ENCODE peak calls at places on chromosomes 7 and 10, in six cellular contexts. One of them, this sample, is unnamed.

GRCh38 chr10:132248455-132249231 is 59.1 kb downstream of the STK32C start:
- DNase-seq in tibial nerve: no peak
- DNase-seq in upper lobe of left lung: peak; percentile 57
- DNase-seq in lower leg skin: no peak
- DNase-seq in right lobe of liver: no peak
- DNase-seq in body of pancreas: peak; percentile 60
- DNase-seq in this sample: no peak

GRCh38 chr7:4895766-4896165 is 12.2 kb upstream of the RADIL start:
- DNase-seq in tibial nerve: no peak
- DNase-seq in body of pancreas: no peak
- DNase-seq in right lobe of liver: no peak
- DNase-seq in lower leg skin: no peak
- DNase-seq in upper lobe of left lung: no peak
- DNase-seq in this sample: no peak

GRCh38 chr7:128349121-128349825 is 5.6 kb upstream of the RBM28 start:
- DNase-seq in tibial nerve: no peak
- DNase-seq in lower leg skin: no peak
- DNase-seq in body of pancreas: no peak
- DNase-seq in upper lobe of left lung: no peak
- DNase-seq in right lobe of liver: no peak
- DNase-seq in this sample: no peak

GRCh38 chr10:116879817-116880216 is 30.5 kb downstream of the ENO4 start:
- DNase-seq in upper lobe of left lung: no peak
- DNase-seq in tibial nerve: no peak
- DNase-seq in lower leg skin: no peak
- DNase-seq in body of pancreas: no peak
- DNase-seq in right lobe of liver: no peak
- DNase-seq in this sample: no peak

GRCh38 chr10:11086177-11086576 is 68.5 kb downstream of the CELF2 start:
- DNase-seq in tibial nerve: no peak
- DNase-seq in upper lobe of left lung: no peak
- DNase-seq in lower leg skin: no peak
- DNase-seq in right lobe of liver: no peak
- DNase-seq in body of pancreas: no peak
- DNase-seq in this sample: no peak

GRCh38 chr7:159094030-159094740 is 50.5 kb downstream of the VIPR2 start:
- DNase-seq in lower leg skin: peak; percentile 80
- DNase-seq in upper lobe of left lung: no peak
- DNase-seq in body of pancreas: peak; percentile 6
- DNase-seq in tibial nerve: no peak
- DNase-seq in right lobe of liver: no peak
- DNase-seq in this sample: no peak

GRCh38 chr7:30252885-30253795 is 31.3 kb upstream of the ZNRF2 start:
- DNase-seq in lower leg skin: no peak
- DNase-seq in upper lobe of left lung: peak; percentile 76
- DNase-seq in body of pancreas: peak; percentile 76
- DNase-seq in tibial nerve: no peak
- DNase-seq in right lobe of liver: peak; percentile 77
- DNase-seq in this sample: no peak

GRCh38 chr7:50317697-50318640 is 13.5 kb downstream of the IKZF1 start:
- DNase-seq in lower leg skin: no peak
- DNase-seq in body of pancreas: no peak
- DNase-seq in right lobe of liver: no peak
- DNase-seq in upper lobe of left lung: no peak
- DNase-seq in tibial nerve: no peak
- DNase-seq in this sample: no peak

GRCh38 chr10:18087398-18087797 is 52.8 kb upstream of the CACNB2 start:
- DNase-seq in lower leg skin: no peak
- DNase-seq in body of pancreas: no peak
- DNase-seq in tibial nerve: no peak
- DNase-seq in right lobe of liver: no peak
- DNase-seq in upper lobe of left lung: no peak
- DNase-seq in this sample: no peak

GRCh38 chr10:126073606-126074005 is 177.2 kb downstream of the FANK1 start:
- DNase-seq in tibial nerve: no peak
- DNase-seq in body of pancreas: no peak
- DNase-seq in right lobe of liver: no peak
- DNase-seq in lower leg skin: no peak
- DNase-seq in upper lobe of left lung: no peak
- DNase-seq in this sample: no peak

GRCh38 chr7:47170516-47170915 is 411.4 kb downstream of the TNS3 start:
- DNase-seq in right lobe of liver: no peak
- DNase-seq in upper lobe of left lung: no peak
- DNase-seq in body of pancreas: no peak
- DNase-seq in lower leg skin: no peak
- DNase-seq in tibial nerve: no peak
- DNase-seq in this sample: no peak

GRCh38 chr7:38953227-38953626 is 24.5 kb upstream of the POU6F2 start:
- DNase-seq in tibial nerve: no peak
- DNase-seq in upper lobe of left lung: no peak
- DNase-seq in right lobe of liver: no peak
- DNase-seq in body of pancreas: no peak
- DNase-seq in lower leg skin: no peak
- DNase-seq in this sample: no peak

GRCh38 chr7:80357530-80357929 is 154.3 kb downstream of the GNAT3 start:
- DNase-seq in lower leg skin: no peak
- DNase-seq in tibial nerve: no peak
- DNase-seq in body of pancreas: no peak
- DNase-seq in right lobe of liver: no peak
- DNase-seq in upper lobe of left lung: no peak
- DNase-seq in this sample: no peak

GRCh38 chr10:68224810-68225209 is 7.1 kb downstream of the ATOH7 start:
- DNase-seq in upper lobe of left lung: no peak
- DNase-seq in lower leg skin: no peak
- DNase-seq in right lobe of liver: no peak
- DNase-seq in body of pancreas: no peak
- DNase-seq in tibial nerve: no peak
- DNase-seq in this sample: no peak

GRCh38 chr7:148684289-148684688 is 14.4 kb upstream of the CUL1 start:
- DNase-seq in body of pancreas: no peak
- DNase-seq in right lobe of liver: no peak
- DNase-seq in lower leg skin: no peak
- DNase-seq in tibial nerve: no peak
- DNase-seq in upper lobe of left lung: peak; percentile 29
- DNase-seq in this sample: no peak

GRCh38 chr10:72083234-72084093 is 4.9 kb downstream of the SPOCK2 start:
- DNase-seq in right lobe of liver: no peak
- DNase-seq in lower leg skin: peak; percentile 74
- DNase-seq in body of pancreas: no peak
- DNase-seq in tibial nerve: no peak
- DNase-seq in upper lobe of left lung: no peak
- DNase-seq in this sample: no peak

GRCh38 chr10:34730726-34731125 is 84.4 kb downstream of the PARD3 start:
- DNase-seq in body of pancreas: no peak
- DNase-seq in tibial nerve: no peak
- DNase-seq in lower leg skin: no peak
- DNase-seq in upper lobe of left lung: no peak
- DNase-seq in right lobe of liver: no peak
- DNase-seq in this sample: no peak

GRCh38 chr7:32785365-32785764 is 106.2 kb downstream of the KBTBD2 start:
- DNase-seq in right lobe of liver: no peak
- DNase-seq in upper lobe of left lung: no peak
- DNase-seq in lower leg skin: no peak
- DNase-seq in body of pancreas: no peak
- DNase-seq in tibial nerve: no peak
- DNase-seq in this sample: no peak

GRCh38 chr10:5632430-5632829 is 34.0 kb downstream of the ASB13 start:
- DNase-seq in body of pancreas: peak; percentile 93
- DNase-seq in upper lobe of left lung: peak; percentile 85
- DNase-seq in lower leg skin: no peak
- DNase-seq in right lobe of liver: peak; percentile 80
- DNase-seq in tibial nerve: no peak
- DNase-seq in this sample: no peak

GRCh38 chr10:21526952-21527633 is 1.6 kb upstream of the SKIDA1 start:
- DNase-seq in body of pancreas: peak; percentile 66
- DNase-seq in lower leg skin: peak; percentile 94
- DNase-seq in tibial nerve: peak; percentile 48
- DNase-seq in upper lobe of left lung: peak; percentile 66
- DNase-seq in right lobe of liver: peak; percentile 80
- DNase-seq in this sample: no peak

GRCh38 chr7:135283959-135284638 is 50.5 kb downstream of the STRA8 start:
- DNase-seq in tibial nerve: no peak
- DNase-seq in lower leg skin: peak; percentile 49
- DNase-seq in right lobe of liver: no peak
- DNase-seq in body of pancreas: no peak
- DNase-seq in upper lobe of left lung: no peak
- DNase-seq in this sample: no peak

GRCh38 chr7:144468990-144469732 is 65.7 kb upstream of the NOBOX start:
- DNase-seq in body of pancreas: no peak
- DNase-seq in tibial nerve: no peak
- DNase-seq in upper lobe of left lung: no peak
- DNase-seq in right lobe of liver: no peak
- DNase-seq in lower leg skin: no peak
- DNase-seq in this sample: no peak

GRCh38 chr7:112036071-112036470 is 170.1 kb downstream of the DOCK4 start:
- DNase-seq in right lobe of liver: no peak
- DNase-seq in body of pancreas: no peak
- DNase-seq in lower leg skin: no peak
- DNase-seq in upper lobe of left lung: no peak
- DNase-seq in tibial nerve: no peak
- DNase-seq in this sample: no peak

GRCh38 chr10:91632671-91633550 is at the start of gene PPP1R3C:
- DNase-seq in tibial nerve: peak; percentile 69
- DNase-seq in right lobe of liver: peak; percentile 97
- DNase-seq in body of pancreas: peak; percentile 94
- DNase-seq in upper lobe of left lung: peak; percentile 88
- DNase-seq in lower leg skin: peak; percentile 97
- DNase-seq in this sample: peak; percentile 6
- TF ChIP-seq POLR2A in tibial nerve: peak; percentile 58
- TF ChIP-seq POLR2A in right lobe of liver: peak; percentile 98
- TF ChIP-seq POLR2A in body of pancreas: peak; percentile 95
- TF ChIP-seq POLR2A in upper lobe of left lung: peak; percentile 79
- TF ChIP-seq POLR2A in lower leg skin: no peak
- TF ChIP-seq POLR2A in this sample: no peak

DNA sequence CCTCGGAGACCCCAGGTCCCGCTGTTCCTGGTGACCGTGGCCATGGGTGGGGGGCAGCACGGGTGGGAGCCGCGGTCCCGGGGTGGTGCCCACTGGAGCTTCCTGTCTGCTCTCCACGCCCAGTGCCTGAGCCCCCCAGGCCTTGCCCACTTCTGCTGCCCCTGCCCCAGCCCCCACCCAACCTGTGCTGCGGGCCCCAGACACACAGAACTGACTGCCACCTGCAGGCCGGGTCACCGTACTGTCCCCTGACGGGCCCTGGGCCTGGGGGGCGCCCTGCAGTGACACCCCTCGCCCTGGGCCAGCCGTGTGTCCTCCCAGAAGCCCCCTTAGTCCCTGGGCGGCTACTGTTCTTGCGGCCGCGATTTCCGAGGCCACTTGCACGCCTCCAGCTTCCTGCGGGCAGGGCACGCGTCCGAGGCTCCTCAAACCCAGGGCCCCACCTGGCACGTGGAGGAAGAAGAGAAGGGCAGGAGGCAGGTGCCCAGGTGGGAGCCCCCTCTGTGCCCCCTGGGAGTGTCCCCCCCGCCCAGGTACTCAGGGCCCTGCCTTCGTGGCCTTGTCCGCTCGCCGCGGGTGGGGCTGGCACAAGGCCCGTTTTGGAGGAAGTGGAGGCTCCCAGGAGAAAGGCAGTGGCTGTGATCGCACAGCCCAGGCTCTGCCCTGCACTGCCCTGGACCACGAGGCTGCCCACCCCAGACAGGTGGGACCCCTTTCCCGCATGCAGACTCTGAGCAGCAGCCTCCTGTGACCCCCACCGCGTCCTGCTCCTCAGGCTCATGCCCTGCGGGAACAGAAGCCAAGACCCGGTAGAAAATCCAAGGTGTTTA is 10.4 kb downstream of the TMEM184A start:
- DNase-seq in tibial nerve: no peak
- DNase-seq in right lobe of liver: peak; percentile 52
- DNase-seq in lower leg skin: no peak
- DNase-seq in body of pancreas: peak; percentile 57
- DNase-seq in upper lobe of left lung: no peak
- DNase-seq in this sample: no peak
- TF ChIP-seq POLR2A in tibial nerve: no peak
- TF ChIP-seq POLR2A in right lobe of liver: no peak
- TF ChIP-seq POLR2A in lower leg skin: no peak
- TF ChIP-seq POLR2A in body of pancreas: no peak
- TF ChIP-seq POLR2A in upper lobe of left lung: no peak
- TF ChIP-seq POLR2A in this sample: no peak

DNA sequence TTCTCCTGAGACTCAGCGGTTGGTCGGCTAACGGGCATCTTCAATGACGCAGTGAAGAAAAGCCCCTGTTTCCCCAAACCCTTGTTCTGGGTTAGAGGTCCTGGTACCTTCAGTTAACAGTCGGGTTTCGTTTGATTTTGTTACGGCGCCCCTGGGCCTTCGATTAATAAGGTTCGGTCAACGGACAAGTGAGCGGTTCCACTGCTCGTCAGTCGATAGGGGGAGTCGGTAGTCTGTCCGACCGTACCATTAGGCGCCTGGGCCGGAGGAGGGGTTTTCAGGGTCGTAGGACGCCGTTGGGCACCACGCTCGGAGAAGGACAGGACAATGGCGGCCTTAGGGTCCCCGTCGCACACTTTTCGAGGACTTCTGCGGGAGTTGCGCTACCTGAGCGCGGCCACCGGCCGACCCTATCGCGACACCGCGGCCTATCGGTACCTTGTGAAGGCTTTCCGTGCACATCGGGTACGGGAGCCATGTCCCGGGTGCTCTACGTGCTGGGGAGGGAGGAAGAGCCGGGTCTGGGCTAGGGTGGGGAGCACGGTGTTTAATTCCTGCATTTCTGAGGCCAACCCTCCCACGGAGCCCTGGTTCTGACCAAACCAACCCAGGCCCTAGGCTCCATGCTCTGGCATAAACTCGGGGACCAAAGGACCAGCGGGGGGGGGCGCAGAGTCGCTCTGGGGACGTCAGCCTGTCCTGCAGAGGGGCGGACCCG is at the start of gene FMC1:
- DNase-seq in tibial nerve: peak; percentile 88
- DNase-seq in upper lobe of left lung: peak; percentile 96
- DNase-seq in lower leg skin: peak; percentile 98
- DNase-seq in body of pancreas: peak; percentile 96
- DNase-seq in right lobe of liver: peak; percentile 97
- DNase-seq in this sample: peak; percentile 47
- TF ChIP-seq POLR2A in tibial nerve: peak; percentile 88
- TF ChIP-seq POLR2A in upper lobe of left lung: peak; percentile 85
- TF ChIP-seq POLR2A in lower leg skin: no peak
- TF ChIP-seq POLR2A in body of pancreas: peak; percentile 95
- TF ChIP-seq POLR2A in right lobe of liver: peak; percentile 87
- TF ChIP-seq POLR2A in this sample: peak; percentile 21

DNA sequence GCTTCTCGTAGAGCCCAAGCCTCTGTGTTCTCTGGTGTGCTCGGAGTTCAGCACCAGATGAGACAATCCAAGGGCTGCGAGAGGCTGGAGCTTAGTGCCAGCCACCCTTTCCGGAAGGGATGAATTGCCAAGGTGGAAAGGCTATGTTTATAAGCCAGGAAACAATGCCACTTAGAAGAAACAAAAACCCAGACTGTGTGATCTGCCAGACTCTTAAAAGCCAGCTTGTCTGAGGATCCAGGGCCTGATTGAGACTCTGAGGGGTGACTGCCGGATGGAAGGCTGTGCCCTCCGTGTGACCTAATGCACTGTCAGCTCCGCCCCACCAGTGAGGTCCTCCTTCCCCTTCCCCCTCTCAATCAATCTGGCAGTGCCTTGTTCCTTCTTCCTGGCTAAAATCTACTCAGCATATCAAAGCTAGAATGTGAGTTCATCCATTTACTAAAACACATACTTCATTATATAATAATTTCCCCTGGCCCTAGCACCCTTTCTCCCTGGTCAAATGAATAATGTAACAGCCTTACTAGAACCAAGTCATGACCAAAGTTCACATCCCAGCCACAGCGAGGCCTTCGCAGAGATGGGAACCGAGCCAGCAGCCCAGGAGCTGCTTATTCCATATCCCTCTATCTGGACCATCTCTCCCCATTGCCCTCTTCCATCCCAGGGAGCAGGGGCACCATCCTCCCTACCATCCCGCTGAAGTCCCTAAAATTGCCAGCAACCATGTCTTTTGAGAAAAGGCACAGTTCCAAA is 25.5 kb downstream of the FAM107B start:
- DNase-seq in lower leg skin: no peak
- DNase-seq in upper lobe of left lung: peak; percentile 46
- DNase-seq in right lobe of liver: peak; percentile 70
- DNase-seq in tibial nerve: no peak
- DNase-seq in body of pancreas: peak; percentile 60
- DNase-seq in this sample: no peak
- TF ChIP-seq POLR2A in lower leg skin: no peak
- TF ChIP-seq POLR2A in upper lobe of left lung: no peak
- TF ChIP-seq POLR2A in right lobe of liver: no peak
- TF ChIP-seq POLR2A in tibial nerve: no peak
- TF ChIP-seq POLR2A in body of pancreas: no peak
- TF ChIP-seq POLR2A in this sample: no peak

This sample was measured in GM12891.